ENCODE peak calls at places on chromosome 9, in nine cellular contexts. J is prostate gland, S is transverse colon, A is sigmoid colon, V is foreskin keratinocyte, K is right cardiac atrium, M is IMR-90, H is cardiac muscle cell, U is uterus. I is an unnamed sample.

GRCh38 chr9:104780796-104781395 is 17.0 kb downstream of the NIPSNAP3B start:
- DNase-seq in U (no peak), A (no peak), H (no peak), K (no peak), V (no peak), J (no peak), S (no peak), M (peak; percentile 32), I (peak; percentile 39)

GRCh38 chr9:2289234-2289755 is 274.1 kb downstream of the SMARCA2 start:
- DNase-seq in K (no peak), A (no peak), S (no peak), M (no peak), J (no peak), H (no peak), U (no peak), V (no peak), I (no peak)

GRCh38 chr9:109163194-109163593 is 3.9 kb downstream of the FRRS1L start:
- DNase-seq in K (no peak), S (no peak), J (no peak), M (no peak), U (no peak), V (no peak), A (no peak), H (no peak), I (no peak)

GRCh38 chr9:33860200-33860871 is 43.4 kb downstream of the UBE2R2 start:
- DNase-seq in S (no peak), K (no peak), V (no peak), H (no peak), J (no peak), M (no peak), U (no peak), A (no peak), I (no peak)

GRCh38 chr9:27848315-27848714 is 275.0 kb upstream of the C9orf72 start:
- DNase-seq in K (no peak), U (no peak), V (no peak), M (no peak), S (no peak), A (no peak), H (no peak), J (no peak), I (no peak)

GRCh38 chr9:124698265-124698664 is 72.8 kb downstream of the NR6A1 start:
- DNase-seq in V (peak; percentile 85), S (no peak), M (peak; percentile 75), U (no peak), J (no peak), K (no peak), A (no peak), H (no peak), I (no peak)

GRCh38 chr9:111356567-111357244 is 26.7 kb upstream of the OR2K2 start:
- DNase-seq in V (peak; percentile 61), K (no peak), H (peak; percentile 5), A (peak; percentile 69), U (peak; percentile 15), M (peak; percentile 94), J (no peak), S (no peak), I (no peak)

GRCh38 chr9:130036099-130036498 is 6.9 kb downstream of the FNBP1 start:
- DNase-seq in S (no peak), H (no peak), A (no peak), V (no peak), U (no peak), M (peak; percentile 65), J (no peak), K (no peak), I (no peak)

GRCh38 chr9:74760031-74760700 is 127.6 kb downstream of the TRPM6 start:
- DNase-seq in U (no peak), K (no peak), A (no peak), V (peak; percentile 90), S (no peak), J (no peak), M (peak; percentile 97), H (no peak), I (no peak)

GRCh38 chr9:5714501-5715401 is 85.8 kb downstream of the RIC1 start:
- DNase-seq in J (no peak), M (peak; percentile 61), U (no peak), A (no peak), V (peak; percentile 37), S (no peak), K (no peak), H (peak; percentile 3), I (no peak)

GRCh38 chr9:92342825-92343488 is 17.2 kb downstream of the CENPP start:
- DNase-seq in U (no peak), V (no peak), A (no peak), M (peak; percentile 9), S (no peak), H (no peak), J (no peak), K (no peak), I (no peak)

GRCh38 chr9:16458696-16459420 is 411.6 kb downstream of the BNC2 start:
- DNase-seq in S (no peak), A (no peak), M (peak; percentile 76), J (no peak), V (peak; percentile 68), H (no peak), K (no peak), U (no peak), I (no peak)

GRCh38 chr9:133278161-133279131 is 3.4 kb upstream of the ABO start:
- DNase-seq in V (no peak), S (peak; percentile 5), H (no peak), A (no peak), M (no peak), J (no peak), U (no peak), K (no peak), I (no peak)

GRCh38 chr9:106869458-106869857 is 6.5 kb downstream of the ZNF462 start:
- DNase-seq in A (peak; percentile 74), S (no peak), V (no peak), M (peak; percentile 60), U (peak; percentile 67), J (peak; percentile 86), H (no peak), K (no peak), I (no peak)

GRCh38 chr9:106892632-106893031 is 29.7 kb downstream of the ZNF462 start:
- DNase-seq in M (peak; percentile 98), V (peak; percentile 98), K (no peak), H (peak; percentile 64), S (peak; percentile 34), A (peak; percentile 83), U (peak; percentile 60), J (no peak), I (peak; percentile 50)

GRCh38 chr9:17509698-17510097 is 69.2 kb upstream of the SH3GL2 start:
- DNase-seq in J (no peak), K (no peak), S (no peak), M (peak; percentile 44), H (no peak), U (no peak), A (no peak), V (no peak), I (no peak)

GRCh38 chr9:38643456-38644173 is 23.2 kb upstream of the ANKRD18A start:
- DNase-seq in M (no peak), S (no peak), K (no peak), U (no peak), V (no peak), J (no peak), A (no peak), H (no peak), I (no peak)

GRCh38 chr9:98742325-98743280 is 33.9 kb upstream of the GABBR2 start:
- DNase-seq in U (no peak), H (no peak), J (no peak), A (no peak), K (no peak), S (no peak), M (peak; percentile 81), V (peak; percentile 30), I (no peak)

GRCh38 chr9:38066907-38067610 is 2.0 kb downstream of the SHB start:
- DNase-seq in V (no peak), M (no peak), U (peak; percentile 58), H (no peak), A (peak; percentile 84), K (peak; percentile 85), S (peak; percentile 80), J (peak; percentile 72), I (no peak)

GRCh38 chr9:120571443-120572257 is 8.3 kb downstream of the CDK5RAP2 start:
- DNase-seq in A (peak; percentile 79), J (peak; percentile 89), S (no peak), H (no peak), K (peak; percentile 78), U (no peak), V (no peak), M (peak; percentile 85), I (no peak)

DNA sequence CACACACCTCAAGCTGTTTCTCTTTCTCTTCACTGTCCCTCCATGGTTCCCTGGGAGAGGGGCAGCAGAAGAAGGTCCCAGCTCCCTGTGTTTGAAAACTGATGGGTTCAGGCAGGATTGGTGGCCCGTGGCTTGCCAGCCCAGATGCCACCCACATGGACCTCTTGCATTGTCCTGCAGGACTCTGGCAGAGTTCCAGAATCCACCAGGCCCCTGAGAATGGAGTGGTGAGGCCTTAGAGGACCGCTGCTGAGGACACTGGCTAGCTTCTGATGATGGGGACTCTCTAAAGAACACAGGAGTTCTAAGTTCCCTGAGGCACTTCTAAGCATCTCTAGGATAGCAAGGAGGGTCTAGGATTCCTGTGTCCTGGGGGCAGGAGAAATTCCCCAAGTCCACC is 24.8 kb downstream of the CTSL start:
- DNase-seq in H (no peak), S (no peak), A (no peak), M (no peak), K (no peak), J (no peak), V (no peak), U (no peak), I (no peak)
- H3K4me1 ChIP-seq in H (no peaks in the 10 kb centered on the region), S (no peaks in the 10 kb centered on the region), A (no peaks in the 10 kb centered on the region), M (no peaks in the 10 kb centered on the region), K (no peaks in the 10 kb centered on the region), J (no peaks in the 10 kb centered on the region), V (no peaks in the 10 kb centered on the region), U (no peaks in the 10 kb centered on the region), I (no peaks in the 10 kb centered on the region)

GRCh38 chr9:136656339-136656738 is 6.4 kb upstream of the EGFL7 start:
- DNase-seq in K (peak; percentile 47), S (no peak), V (no peak), A (no peak), U (no peak), M (no peak), J (no peak), H (no peak), I (no peak)
- H3K4me1 ChIP-seq in K (no peaks in the 10 kb centered on the region), S (no peaks in the 10 kb centered on the region), V (peaks cover 6% of the 10 kb centered on the region), A (no peaks in the 10 kb centered on the region), U (no peaks in the 10 kb centered on the region), M (no peaks in the 10 kb centered on the region), J (no peaks in the 10 kb centered on the region), H (no peaks in the 10 kb centered on the region), I (no peaks in the 10 kb centered on the region)

DNA sequence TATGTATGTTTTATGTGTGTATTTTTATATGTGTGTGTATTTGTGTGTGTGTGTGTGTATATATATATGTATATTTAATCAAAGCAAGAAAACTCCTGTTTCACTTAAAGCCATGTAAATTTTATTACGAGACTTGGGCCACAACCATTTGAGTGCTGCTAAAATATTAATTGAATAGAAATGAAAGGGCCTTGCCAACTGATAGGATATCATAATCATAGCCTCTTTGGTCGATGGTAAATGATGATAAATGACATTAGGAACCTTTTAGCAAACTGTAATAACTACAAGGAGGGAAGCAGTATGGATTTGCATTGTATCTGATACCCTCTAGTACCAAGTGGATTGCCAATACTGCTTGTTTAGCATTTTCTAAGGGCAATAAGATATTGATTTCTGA is 7.9 kb downstream of the TLE4 start:
- DNase-seq in V (no peak), K (no peak), A (no peak), M (no peak), H (no peak), S (no peak), U (no peak), J (no peak), I (no peak)
- H3K4me1 ChIP-seq in V (peaks cover 11% of the 10 kb centered on the region), K (peaks cover 5% of the 10 kb centered on the region), A (peaks cover 51% of the 10 kb centered on the region), M (peaks cover 13% of the 10 kb centered on the region), H (peaks cover 24% of the 10 kb centered on the region), S (no peaks in the 10 kb centered on the region), U (no peaks in the 10 kb centered on the region), J (no peaks in the 10 kb centered on the region), I (no peaks in the 10 kb centered on the region)

GRCh38 chr9:73151653-73152382 is at the start of gene ANXA1:
- DNase-seq in H (no peak), U (no peak), K (no peak), M (peak; percentile 83), S (no peak), J (peak; percentile 73), V (peak; percentile 85), A (no peak), I (peak; percentile 85)
- H3K4me1 ChIP-seq in H (peaks cover 10% of the 10 kb centered on the region), U (no peaks in the 10 kb centered on the region), K (peaks cover 6% of the 10 kb centered on the region), M (peaks cover 5% of the 10 kb centered on the region), S (no peaks in the 10 kb centered on the region), J (peaks cover 7% of the 10 kb centered on the region), V (peaks cover 54% of the 10 kb centered on the region), A (peaks cover 72% of the 10 kb centered on the region), I (peaks cover 51% of the 10 kb centered on the region)